ENCODE peak calls at places on chromosomes 3 and 15, in eight cellular contexts. Y, M, T, U, L, B, N and S are unnamed samples.

GRCh38 chr3:140117111-140117526 is 182.1 kb downstream of the CLSTN2 start:
- DNase-seq in Y (no peak), M (no peak), T (peak; percentile 52), U (no peak), L (no peak), B (no peak), N (no peak), S (no peak)

GRCh38 chr15:86555939-86556725 is 476.5 kb downstream of the AGBL1 start:
- DNase-seq in Y (no peak), M (peak; percentile 55), T (no peak), U (no peak), L (no peak), B (no peak), N (no peak), S (no peak)

GRCh38 chr15:64009798-64010241 is 36.5 kb downstream of the DAPK2 start:
- DNase-seq in Y (peak; percentile 5), M (no peak), T (no peak), U (peak; percentile 16), L (peak; percentile 50), B (peak; percentile 38), N (no peak), S (no peak)

GRCh38 chr3:197949767-197950660 is at the start of gene RPL35A:
- DNase-seq in Y (peak; percentile 98), M (peak; percentile 96), T (peak; percentile 91), U (peak; percentile 93), L (peak; percentile 76), B (peak; percentile 96), N (peak; percentile 94), S (peak; percentile 92)

GRCh38 chr15:89167267-89168176 is 53.9 kb downstream of the RLBP1 start:
- DNase-seq in Y (peak; percentile 83), M (no peak), T (no peak), U (peak; percentile 65), L (no peak), B (no peak), N (no peak), S (no peak)

GRCh38 chr3:127754411-127755304 is 67.7 kb downstream of the MGLL start:
- DNase-seq in Y (no peak), M (no peak), T (no peak), U (no peak), L (no peak), B (no peak), N (peak; percentile 48), S (no peak)

GRCh38 chr15:58165661-58166060 is 27.5 kb downstream of the AQP9 start:
- DNase-seq in Y (no peak), M (no peak), T (no peak), U (peak; percentile 9), L (no peak), B (no peak), N (peak; percentile 68), S (no peak)

GRCh38 chr15:31311735-31312134 is 14.9 kb upstream of the KLF13 start:
- DNase-seq in Y (no peak), M (no peak), T (peak; percentile 39), U (no peak), L (no peak), B (no peak), N (no peak), S (no peak)

GRCh38 chr3:107992976-107993684 is 97.7 kb downstream of the CD47 start:
- DNase-seq in Y (no peak), M (no peak), T (no peak), U (peak; percentile 34), L (no peak), B (no peak), N (no peak), S (no peak)

GRCh38 chr3:147369231-147369630 is 37.1 kb downstream of the ZIC4 start:
- DNase-seq in Y (no peak), M (no peak), T (no peak), U (no peak), L (no peak), B (no peak), N (no peak), S (no peak)